ENCODE peak calls at places on chromosomes 13 and 19, in nine cellular contexts. One of them, this sample, is unnamed.

GRCh38 chr19:4575978-4576933 is 16.8 kb upstream of the SEMA6B start:
- DNase-seq in cardiac fibroblast: peak
- DNase-seq in T-helper 2 cell: peak
- DNase-seq in stimulated activated naive CD8-positive, alpha-beta T cell treated with anti-CD3 and anti-CD28 coated beads, Interleukin-15, Interleukin-2, amounts not matched to agents 100 U/mL and 50 U/mL, for 24 hours: peak
- DNase-seq in fibroblast of pulmonary artery: peak
- DNase-seq in lower leg skin: peak
- DNase-seq in activated CD4-positive, alpha-beta T cell treated with anti-CD3 and anti-CD28 coated beads, Interleukin-2, amount 50 U/mL, for 1 hour: peak
- DNase-seq in NCI-H2227 treated with DMSO at 0.1 percent for 48 hours: no peak
- DNase-seq in lung: peak
- DNase-seq in this sample: peak

GRCh38 chr19:35074426-35075201 is 33.1 kb downstream of the HPN start:
- DNase-seq in cardiac fibroblast: no peak
- DNase-seq in lung: no peak
- DNase-seq in NCI-H2227 treated with DMSO at 0.1 percent for 48 hours: no peak
- DNase-seq in stimulated activated naive CD8-positive, alpha-beta T cell treated with anti-CD3 and anti-CD28 coated beads, Interleukin-15, Interleukin-2, amounts not matched to agents 100 U/mL and 50 U/mL, for 24 hours: no peak
- DNase-seq in T-helper 2 cell: no peak
- DNase-seq in activated CD4-positive, alpha-beta T cell treated with anti-CD3 and anti-CD28 coated beads, Interleukin-2, amount 50 U/mL, for 1 hour: no peak
- DNase-seq in fibroblast of pulmonary artery: no peak
- DNase-seq in lower leg skin: no peak
- DNase-seq in this sample: no peak

GRCh38 chr13:26377038-26377437 is 123.1 kb downstream of the CDK8 start:
- DNase-seq in lower leg skin: no peak
- DNase-seq in NCI-H2227 treated with DMSO at 0.1 percent for 48 hours: no peak
- DNase-seq in activated CD4-positive, alpha-beta T cell treated with anti-CD3 and anti-CD28 coated beads, Interleukin-2, amount 50 U/mL, for 1 hour: no peak
- DNase-seq in stimulated activated naive CD8-positive, alpha-beta T cell treated with anti-CD3 and anti-CD28 coated beads, Interleukin-15, Interleukin-2, amounts not matched to agents 100 U/mL and 50 U/mL, for 24 hours: peak
- DNase-seq in T-helper 2 cell: no peak
- DNase-seq in lung: no peak
- DNase-seq in fibroblast of pulmonary artery: peak
- DNase-seq in cardiac fibroblast: peak
- DNase-seq in this sample: no peak

GRCh38 chr13:47188802-47189201 is 291.9 kb upstream of the HTR2A start:
- DNase-seq in T-helper 2 cell: no peak
- DNase-seq in fibroblast of pulmonary artery: peak
- DNase-seq in lower leg skin: no peak
- DNase-seq in activated CD4-positive, alpha-beta T cell treated with anti-CD3 and anti-CD28 coated beads, Interleukin-2, amount 50 U/mL, for 1 hour: no peak
- DNase-seq in stimulated activated naive CD8-positive, alpha-beta T cell treated with anti-CD3 and anti-CD28 coated beads, Interleukin-15, Interleukin-2, amounts not matched to agents 100 U/mL and 50 U/mL, for 24 hours: no peak
- DNase-seq in NCI-H2227 treated with DMSO at 0.1 percent for 48 hours: no peak
- DNase-seq in lung: no peak
- DNase-seq in cardiac fibroblast: peak
- DNase-seq in this sample: no peak

GRCh38 chr13:35796627-35797026 is 320.1 kb upstream of the MAB21L1 start:
- DNase-seq in fibroblast of pulmonary artery: no peak
- DNase-seq in lower leg skin: no peak
- DNase-seq in cardiac fibroblast: no peak
- DNase-seq in T-helper 2 cell: no peak
- DNase-seq in lung: no peak
- DNase-seq in activated CD4-positive, alpha-beta T cell treated with anti-CD3 and anti-CD28 coated beads, Interleukin-2, amount 50 U/mL, for 1 hour: no peak
- DNase-seq in NCI-H2227 treated with DMSO at 0.1 percent for 48 hours: no peak
- DNase-seq in stimulated activated naive CD8-positive, alpha-beta T cell treated with anti-CD3 and anti-CD28 coated beads, Interleukin-15, Interleukin-2, amounts not matched to agents 100 U/mL and 50 U/mL, for 24 hours: no peak
- DNase-seq in this sample: no peak

GRCh38 chr19:35019144-35019543 is 11.1 kb upstream of the SCN1B start:
- DNase-seq in lung: no peak
- DNase-seq in fibroblast of pulmonary artery: no peak
- DNase-seq in activated CD4-positive, alpha-beta T cell treated with anti-CD3 and anti-CD28 coated beads, Interleukin-2, amount 50 U/mL, for 1 hour: no peak
- DNase-seq in stimulated activated naive CD8-positive, alpha-beta T cell treated with anti-CD3 and anti-CD28 coated beads, Interleukin-15, Interleukin-2, amounts not matched to agents 100 U/mL and 50 U/mL, for 24 hours: no peak
- DNase-seq in cardiac fibroblast: no peak
- DNase-seq in lower leg skin: no peak
- DNase-seq in NCI-H2227 treated with DMSO at 0.1 percent for 48 hours: no peak
- DNase-seq in T-helper 2 cell: no peak
- DNase-seq in this sample: no peak

GRCh38 chr13:45511310-45512147 is 46.8 kb downstream of the COG3 start:
- DNase-seq in cardiac fibroblast: peak
- DNase-seq in NCI-H2227 treated with DMSO at 0.1 percent for 48 hours: peak
- DNase-seq in stimulated activated naive CD8-positive, alpha-beta T cell treated with anti-CD3 and anti-CD28 coated beads, Interleukin-15, Interleukin-2, amounts not matched to agents 100 U/mL and 50 U/mL, for 24 hours: no peak
- DNase-seq in fibroblast of pulmonary artery: peak
- DNase-seq in lung: no peak
- DNase-seq in lower leg skin: no peak
- DNase-seq in T-helper 2 cell: no peak
- DNase-seq in activated CD4-positive, alpha-beta T cell treated with anti-CD3 and anti-CD28 coated beads, Interleukin-2, amount 50 U/mL, for 1 hour: no peak
- DNase-seq in this sample: no peak

GRCh38 chr13:32228330-32229041 is 86.7 kb downstream of the ZAR1L start:
- DNase-seq in NCI-H2227 treated with DMSO at 0.1 percent for 48 hours: no peak
- DNase-seq in fibroblast of pulmonary artery: peak
- DNase-seq in cardiac fibroblast: no peak
- DNase-seq in lower leg skin: no peak
- DNase-seq in lung: no peak
- DNase-seq in stimulated activated naive CD8-positive, alpha-beta T cell treated with anti-CD3 and anti-CD28 coated beads, Interleukin-15, Interleukin-2, amounts not matched to agents 100 U/mL and 50 U/mL, for 24 hours: no peak
- DNase-seq in activated CD4-positive, alpha-beta T cell treated with anti-CD3 and anti-CD28 coated beads, Interleukin-2, amount 50 U/mL, for 1 hour: no peak
- DNase-seq in T-helper 2 cell: no peak
- DNase-seq in this sample: no peak

GRCh38 chr13:76934671-76935070 is 13.6 kb upstream of the ACOD1 start:
- DNase-seq in T-helper 2 cell: no peak
- DNase-seq in lower leg skin: no peak
- DNase-seq in stimulated activated naive CD8-positive, alpha-beta T cell treated with anti-CD3 and anti-CD28 coated beads, Interleukin-15, Interleukin-2, amounts not matched to agents 100 U/mL and 50 U/mL, for 24 hours: no peak
- DNase-seq in activated CD4-positive, alpha-beta T cell treated with anti-CD3 and anti-CD28 coated beads, Interleukin-2, amount 50 U/mL, for 1 hour: no peak
- DNase-seq in NCI-H2227 treated with DMSO at 0.1 percent for 48 hours: no peak
- DNase-seq in lung: no peak
- DNase-seq in fibroblast of pulmonary artery: no peak
- DNase-seq in cardiac fibroblast: peak
- DNase-seq in this sample: no peak

GRCh38 chr19:21610341-21610740 is 104.9 kb downstream of the ZNF429 start:
- DNase-seq in lung: no peak
- DNase-seq in T-helper 2 cell: no peak
- DNase-seq in cardiac fibroblast: no peak
- DNase-seq in lower leg skin: no peak
- DNase-seq in fibroblast of pulmonary artery: no peak
- DNase-seq in stimulated activated naive CD8-positive, alpha-beta T cell treated with anti-CD3 and anti-CD28 coated beads, Interleukin-15, Interleukin-2, amounts not matched to agents 100 U/mL and 50 U/mL, for 24 hours: no peak
- DNase-seq in NCI-H2227 treated with DMSO at 0.1 percent for 48 hours: no peak
- DNase-seq in activated CD4-positive, alpha-beta T cell treated with anti-CD3 and anti-CD28 coated beads, Interleukin-2, amount 50 U/mL, for 1 hour: no peak
- DNase-seq in this sample: no peak

GRCh38 chr13:82248713-82249112 is 1633.6 kb downstream of the SLITRK1 start:
- DNase-seq in T-helper 2 cell: no peak
- DNase-seq in NCI-H2227 treated with DMSO at 0.1 percent for 48 hours: no peak
- DNase-seq in activated CD4-positive, alpha-beta T cell treated with anti-CD3 and anti-CD28 coated beads, Interleukin-2, amount 50 U/mL, for 1 hour: no peak
- DNase-seq in cardiac fibroblast: no peak
- DNase-seq in lung: no peak
- DNase-seq in lower leg skin: no peak
- DNase-seq in stimulated activated naive CD8-positive, alpha-beta T cell treated with anti-CD3 and anti-CD28 coated beads, Interleukin-15, Interleukin-2, amounts not matched to agents 100 U/mL and 50 U/mL, for 24 hours: no peak
- DNase-seq in fibroblast of pulmonary artery: no peak
- DNase-seq in this sample: no peak